ENCODE peak calls at places on chromosomes 13 and 19, in nine cellular contexts. D is posterior cingulate gyrus, F is NCI-H1105, C is iPS-NIHi11, K is RPMI7951, Y is fibroblast of pulmonary artery, B is activated gamma-delta T cell treated with Interleukin-2 at 50 U/mL for 16 hours, O is NCI-H524, V is LHCN-M2. G is an unnamed sample.

GRCh38 chr13:47480121-47480520 is 521.0 kb downstream of the SUCLA2 start:
- DNase-seq in D (no peak), F (no peak), C (no peak), K (peak; percentile 86), Y (peak; percentile 75), B (no peak), O (no peak), V (peak; percentile 95), G (no peak)

GRCh38 chr13:113405481-113406300 is 41.8 kb upstream of the GRTP1 start:
- DNase-seq in D (peak; percentile 48), F (peak; percentile 82), C (no peak), K (no peak), Y (no peak), B (no peak), O (peak; percentile 75), V (no peak), G (no peak)

GRCh38 chr13:30466358-30466714 is 600 bp upstream of the HMGB1 start:
- DNase-seq in D (no peak), F (no peak), C (peak; percentile 34), K (peak; percentile 36), Y (no peak), B (no peak), O (peak; percentile 77), V (peak; percentile 80), G (no peak)

GRCh38 chr13:71320452-71320851 is 546.6 kb downstream of the DACH1 start:
- DNase-seq in D (no peak), F (no peak), C (peak; percentile 46), K (peak; percentile 5), Y (peak; percentile 68), B (no peak), O (peak; percentile 72), V (no peak), G (no peak)

GRCh38 chr13:45367995-45368394 is 27.0 kb upstream of the TPT1 start:
- DNase-seq in D (no peak), F (no peak), C (no peak), K (peak; percentile 9), Y (no peak), B (no peak), O (no peak), V (no peak), G (no peak)

GRCh38 chr19:16593181-16593580 is 21.0 kb upstream of the SLC35E1 start:
- DNase-seq in D (no peak), F (no peak), C (no peak), K (no peak), Y (no peak), B (no peak), O (peak; percentile 18), V (no peak), G (no peak)

GRCh38 chr13:30796132-30796832 is 60.9 kb downstream of the ALOX5AP start:
- DNase-seq in D (no peak), F (no peak), C (no peak), K (peak; percentile 97), Y (peak; percentile 59), B (no peak), O (no peak), V (peak; percentile 93), G (no peak)

GRCh38 chr13:96817336-96817941 is 176.8 kb downstream of the OXGR1 start:
- DNase-seq in D (no peak), F (no peak), C (no peak), K (peak; percentile 2), Y (peak; percentile 52), B (no peak), O (peak; percentile 36), V (peak; percentile 12), G (no peak)

GRCh38 chr19:1675633-1676350 is 23.4 kb upstream of the TCF3 start:
- DNase-seq in D (no peak), F (no peak), C (peak; percentile 51), K (no peak), Y (no peak), B (no peak), O (peak; percentile 34), V (no peak), G (no peak)

GRCh38 chr19:46107371-46107770 is 17.1 kb downstream of the IGFL3 start:
- DNase-seq in D (peak; percentile 68), F (no peak), C (no peak), K (peak; percentile 43), Y (peak; percentile 44), B (no peak), O (no peak), V (peak; percentile 17), G (no peak)

GRCh38 chr13:90362718-90363117 is 984.8 kb upstream of the MIR17HG start:
- DNase-seq in D (no peak), F (no peak), C (no peak), K (peak; percentile 8), Y (peak; percentile 45), B (no peak), O (no peak), V (peak; percentile 28), G (no peak)

GRCh38 chr13:76711515-76712182 is 174.6 kb downstream of the KCTD12 start:
- DNase-seq in D (no peak), F (no peak), C (no peak), K (peak; percentile 74), Y (peak; percentile 98), B (no peak), O (no peak), V (peak; percentile 93), G (no peak)

GRCh38 chr19:51621178-51621577 is 9.0 kb downstream of the SIGLEC5 start:
- DNase-seq in D (no peak), F (no peak), C (no peak), K (no peak), Y (no peak), B (no peak), O (no peak), V (no peak), G (no peak)

GRCh38 chr13:67023088-67023893 is 206.8 kb downstream of the PCDH9 start:
- DNase-seq in D (no peak), F (peak; percentile 76), C (peak; percentile 30), K (peak; percentile 23), Y (peak; percentile 90), B (no peak), O (no peak), V (peak; percentile 92), G (no peak)

GRCh38 chr13:99332456-99332855 is 25.3 kb upstream of the GPR183 start:
- DNase-seq in D (no peak), F (no peak), C (no peak), K (peak; percentile 54), Y (no peak), B (no peak), O (no peak), V (no peak), G (no peak)

GRCh38 chr19:55376381-55376933 is at the start of gene TMEM190:
- DNase-seq in D (peak; percentile 77), F (no peak), C (no peak), K (no peak), Y (no peak), B (no peak), O (no peak), V (no peak), G (no peak)

GRCh38 chr19:15115080-15115479 is 7.9 kb downstream of the SYDE1 start:
- DNase-seq in D (no peak), F (no peak), C (no peak), K (peak; percentile 60), Y (peak; percentile 68), B (no peak), O (no peak), V (no peak), G (no peak)

GRCh38 chr19:858868-859843 is at the start of gene CFD:
- DNase-seq in D (no peak), F (no peak), C (no peak), K (peak; percentile 56), Y (no peak), B (no peak), O (no peak), V (no peak), G (no peak)

GRCh38 chr13:77536358-77536757 is 852 bp downstream of the SCEL start:
- DNase-seq in D (no peak), F (no peak), C (no peak), K (no peak), Y (no peak), B (no peak), O (no peak), V (no peak), G (no peak)

GRCh38 chr13:45861352-45861751 is 9.8 kb upstream of the SIAH3 start:
- DNase-seq in D (no peak), F (no peak), C (no peak), K (peak; percentile 36), Y (peak; percentile 8), B (no peak), O (no peak), V (no peak), G (no peak)

GRCh38 chr13:109172099-109172498 is 542.7 kb downstream of the MYO16 start:
- DNase-seq in D (no peak), F (no peak), C (no peak), K (no peak), Y (no peak), B (no peak), O (no peak), V (no peak), G (no peak)

GRCh38 chr19:32606289-32606688 is 25.3 kb downstream of the PDCD5 start:
- DNase-seq in D (no peak), F (no peak), C (no peak), K (no peak), Y (no peak), B (no peak), O (peak; percentile 17), V (no peak), G (no peak)

GRCh38 chr19:51702754-51703654 is 9.9 kb downstream of the SPACA6 start:
- DNase-seq in D (peak; percentile 87), F (no peak), C (peak; percentile 61), K (no peak), Y (no peak), B (no peak), O (no peak), V (no peak), G (no peak)